ENCODE peak calls at places on chromosomes 3 and 15, in six cellular contexts. D is H1, I is HCT116, M is HepG2, W is K562, R is SK-N-SH. E is an unnamed sample.

GRCh38 chr3:154795582-154795981 is 284.5 kb upstream of the MME start:
- DNase-seq in D (no peak), I (no peak), M (no peak), W (no peak), R (no peak), E (no peak)

GRCh38 chr15:57772223-57772957 is 65.9 kb downstream of the POLR2M start:
- DNase-seq in D (no peak), I (no peak), M (no peak), W (no peak), R (no peak), E (no peak)

GRCh38 chr3:51257865-51258264 is 127.2 kb upstream of the MANF start:
- DNase-seq in D (no peak), I (no peak), M (no peak), W (no peak), R (no peak), E (no peak)

GRCh38 chr3:183114374-183114773 is 15.1 kb upstream of the MCCC1 start:
- DNase-seq in D (no peak), I (no peak), M (no peak), W (no peak), R (peak; percentile 56), E (no peak)

GRCh38 chr3:44942202-44942921 is 33.6 kb downstream of the ZDHHC3 start:
- DNase-seq in D (no peak), I (peak; percentile 7), M (no peak), W (no peak), R (no peak), E (no peak)

GRCh38 chr15:25345943-25346342 is 92.9 kb downstream of the UBE3A start:
- DNase-seq in D (peak; percentile 15), I (no peak), M (peak; percentile 14), W (no peak), R (peak; percentile 19), E (no peak)

GRCh38 chr15:48939686-48940085 is 24.0 kb downstream of the SHC4 start:
- DNase-seq in D (no peak), I (no peak), M (no peak), W (no peak), R (no peak), E (no peak)

GRCh38 chr15:85030301-85031049 is 48.8 kb downstream of the PDE8A start:
- DNase-seq in D (no peak), I (no peak), M (no peak), W (no peak), R (no peak), E (no peak)

GRCh38 chr15:97909291-97909891 is 51.1 kb upstream of the ARRDC4 start:
- DNase-seq in D (peak; percentile 43), I (peak; percentile 39), M (peak; percentile 33), W (peak; percentile 69), R (peak; percentile 72), E (peak; percentile 66)

GRCh38 chr3:116614795-116615362 is 94.7 kb upstream of the TUSC7 start:
- DNase-seq in D (no peak), I (no peak), M (peak; percentile 5), W (no peak), R (peak; percentile 13), E (peak; percentile 6)

GRCh38 chr15:70523634-70524033 is 239.7 kb downstream of the UACA start:
- DNase-seq in D (no peak), I (no peak), M (no peak), W (no peak), R (no peak), E (no peak)

GRCh38 chr3:134601539-134602439 is 49.0 kb downstream of the KY start:
- DNase-seq in D (peak; percentile 29), I (no peak), M (no peak), W (peak; percentile 29), R (peak; percentile 89), E (peak; percentile 58)

GRCh38 chr3:118803096-118803476 is 231.6 kb downstream of the IGSF11 start:
- DNase-seq in D (no peak), I (no peak), M (peak; percentile 27), W (no peak), R (no peak), E (no peak)

GRCh38 chr3:53357457-53357856 is 10.1 kb upstream of the DCP1A start:
- DNase-seq in D (no peak), I (no peak), M (no peak), W (no peak), R (no peak), E (no peak)

GRCh38 chr3:76245622-76246021 is 460.3 kb upstream of the ZNF717 start:
- DNase-seq in D (no peak), I (no peak), M (no peak), W (no peak), R (no peak), E (no peak)

GRCh38 chr3:8509961-8510360 is 8.3 kb downstream of the LMCD1 start:
- DNase-seq in D (no peak), I (peak; percentile 47), M (no peak), W (no peak), R (no peak), E (no peak)
- H3K4me1 ChIP-seq in D (no peaks in the 10 kb centered on the region), I (no peaks in the 10 kb centered on the region), M (peaks cover 25% of the 10 kb centered on the region), W (no peaks in the 10 kb centered on the region), R (peaks cover 13% of the 10 kb centered on the region), E (no peaks in the 10 kb centered on the region)

GRCh38 chr3:66036586-66037061 is 2.1 kb downstream of the MAGI1 start:
- DNase-seq in D (no peak), I (no peak), M (no peak), W (no peak), R (no peak), E (peak; percentile 28)
- TF ChIP-seq YY1 in D (no peak), I (no peak), M (no peak), W (no peak), R (no peak), E (no peak)

GRCh38 chr3:171806200-171807128 is 3.8 kb downstream of the PLD1 start:
- DNase-seq in D (no peak), I (no peak), M (peak; percentile 95), W (peak; percentile 48), R (no peak), E (no peak)
- H3K4me1 ChIP-seq in D (no peaks in the 10 kb centered on the region), I (peaks cover 15% of the 10 kb centered on the region), M (peaks cover 75% of the 10 kb centered on the region), W (peaks cover 33% of the 10 kb centered on the region), R (peaks cover 29% of the 10 kb centered on the region), E (peaks cover 3% of the 10 kb centered on the region)

DNA sequence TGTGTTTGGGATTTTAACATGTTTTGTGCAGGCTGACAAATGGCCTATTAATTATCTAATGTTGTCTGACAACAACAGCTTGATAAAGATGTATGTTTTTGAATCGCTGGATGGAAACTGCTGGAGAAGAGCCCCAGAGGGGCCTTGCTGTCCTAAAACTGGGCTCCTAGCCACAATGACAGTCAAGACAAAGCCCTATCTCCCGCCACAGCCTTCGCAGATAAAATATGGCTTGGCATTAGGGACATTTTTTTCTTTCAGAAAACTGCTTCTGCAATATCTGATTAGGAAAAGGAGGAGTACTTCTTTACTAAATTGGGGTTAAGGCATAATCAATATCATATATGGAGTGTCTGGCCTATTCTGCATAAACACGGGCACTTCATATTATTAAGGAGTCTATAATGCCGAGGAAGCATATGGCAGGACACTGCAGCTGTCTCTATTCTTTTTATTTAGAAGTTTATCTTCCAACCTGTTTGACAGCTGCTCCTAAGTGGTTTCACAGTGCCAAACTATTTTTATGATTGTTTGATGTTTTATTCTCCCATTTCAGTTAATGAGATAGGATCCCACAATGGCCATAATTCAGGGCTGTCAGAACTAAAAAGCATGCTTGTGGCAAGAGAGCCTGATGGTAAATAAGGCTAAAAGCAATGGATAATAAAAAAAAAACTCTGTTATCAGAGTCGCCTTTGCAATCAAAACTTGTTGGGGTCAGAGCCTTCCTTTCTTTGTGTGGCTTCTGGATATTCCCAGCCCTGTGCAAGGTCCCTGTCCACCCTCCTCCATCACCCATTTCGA is 210.1 kb downstream of the MECOM start:
- DNase-seq in D (no peak), I (no peak), M (no peak), W (peak; percentile 10), R (peak; percentile 45), E (no peak)
- TF ChIP-seq YY1 in D (no peak), I (no peak), M (no peak), W (no peak), R (no peak), E (no peak)

DNA sequence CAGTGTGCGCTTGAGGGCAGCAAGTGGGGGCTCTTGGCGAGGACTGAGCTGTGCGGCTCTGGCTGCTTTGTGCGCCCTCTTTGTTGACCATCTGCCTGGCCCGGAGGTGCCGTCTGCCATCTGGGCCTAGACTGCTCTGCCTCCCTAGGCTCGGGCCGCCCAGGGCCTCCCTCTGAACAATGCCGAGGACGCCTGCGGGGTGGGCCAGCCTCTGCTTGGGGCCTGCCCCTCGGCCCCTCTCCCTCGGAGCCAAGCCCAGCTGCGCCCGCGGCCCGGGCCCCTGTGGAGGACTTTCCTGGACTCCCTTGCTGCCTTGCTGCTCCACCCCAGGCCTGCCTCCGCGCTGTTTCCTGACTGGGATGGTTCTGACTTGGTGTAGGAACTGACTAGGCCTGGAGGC is 31.9 kb upstream of the SPSB4 start:
- DNase-seq in D (no peak), I (no peak), M (no peak), W (no peak), R (no peak), E (no peak)
- H3K4me1 ChIP-seq in D (no peaks in the 10 kb centered on the region), I (no peaks in the 10 kb centered on the region), M (no peaks in the 10 kb centered on the region), W (no peaks in the 10 kb centered on the region), R (no peaks in the 10 kb centered on the region), E (no peaks in the 10 kb centered on the region)

E was measured in NT2/D1.